ENCODE peak calls at places on chromosomes 6 and 20, in nine cellular contexts. W is PC-9, B is hepatocyte, O is endothelial cell of umbilical vein, I is left ventricle myocardium inferior, H is AG04450, X is IMR-90, K is spleen, T is right atrium auricular region. D is an unnamed sample.

GRCh38 chr6:149127212-149127611 is 190.3 kb upstream of the TAB2 start:
- DNase-seq in W (no peak), B (no peak), O (peak), I (no peak), H (peak), X (peak), K (no peak), T (no peak), D (no peak)

GRCh38 chr20:13095013-13095412 is 86.2 kb downstream of the SPTLC3 start:
- DNase-seq in W (no peak), B (no peak), O (no peak), I (no peak), H (no peak), X (no peak), K (no peak), T (no peak), D (no peak)

GRCh38 chr6:142612956-142613355 is 311.1 kb downstream of the ADGRG6 start:
- DNase-seq in W (no peak), B (no peak), O (no peak), I (no peak), H (no peak), X (no peak), K (no peak), T (no peak), D (no peak)

GRCh38 chr6:112251170-112251945 is 3.0 kb downstream of the LAMA4 start:
- DNase-seq in W (peak), B (no peak), O (peak), I (peak), H (no peak), X (peak), K (no peak), T (no peak), D (no peak)

GRCh38 chr20:6501061-6501460 is 266.4 kb upstream of the BMP2 start:
- DNase-seq in W (no peak), B (no peak), O (peak), I (no peak), H (peak), X (peak), K (no peak), T (no peak), D (no peak)

GRCh38 chr6:107666084-107666981 is 157.8 kb downstream of the SCML4 start:
- DNase-seq in W (peak), B (peak), O (no peak), I (no peak), H (no peak), X (peak), K (no peak), T (no peak), D (no peak)

GRCh38 chr20:32387262-32387661 is 29.1 kb downstream of the ASXL1 start:
- DNase-seq in W (no peak), B (no peak), O (no peak), I (no peak), H (no peak), X (peak), K (no peak), T (no peak), D (no peak)

GRCh38 chr20:63070771-63071540 is 64.2 kb upstream of the BHLHE23 start:
- DNase-seq in W (no peak), B (no peak), O (no peak), I (no peak), H (no peak), X (no peak), K (peak), T (no peak), D (no peak)

GRCh38 chr6:110828396-110828795 is 13.1 kb upstream of the CDK19 start:
- DNase-seq in W (peak), B (no peak), O (no peak), I (no peak), H (no peak), X (peak), K (no peak), T (no peak), D (no peak)

GRCh38 chr20:10523438-10523837 is 88.3 kb downstream of the SLX4IP start:
- DNase-seq in W (no peak), B (no peak), O (no peak), I (no peak), H (no peak), X (no peak), K (no peak), T (no peak), D (no peak)

GRCh38 chr20:64155258-64156135 is 8.8 kb upstream of the MYT1 start:
- DNase-seq in W (no peak), B (no peak), O (no peak), I (no peak), H (no peak), X (no peak), K (no peak), T (no peak), D (no peak)

GRCh38 chr6:1770435-1770843 is 160.7 kb downstream of the FOXC1 start:
- DNase-seq in W (no peak), B (no peak), O (no peak), I (no peak), H (no peak), X (peak), K (no peak), T (no peak), D (no peak)

GRCh38 chr6:109781001-109781400 is 89.9 kb downstream of the FIG4 start:
- DNase-seq in W (no peak), B (no peak), O (no peak), I (no peak), H (no peak), X (no peak), K (no peak), T (no peak), D (no peak)

GRCh38 chr20:61218886-61219480 is 33.1 kb upstream of the CDH4 start:
- DNase-seq in W (no peak), B (no peak), O (no peak), I (no peak), H (no peak), X (peak), K (no peak), T (no peak), D (no peak)

GRCh38 chr6:20333870-20334269 is 67.8 kb upstream of the E2F3 start:
- DNase-seq in W (no peak), B (no peak), O (no peak), I (no peak), H (no peak), X (no peak), K (no peak), T (no peak), D (no peak)

GRCh38 chr20:40563296-40563950 is 125.6 kb downstream of the MAFB start:
- DNase-seq in W (peak), B (peak), O (peak), I (no peak), H (no peak), X (no peak), K (no peak), T (no peak), D (no peak)

GRCh38 chr6:118565317-118565960 is 17.3 kb downstream of the PLN start:
- DNase-seq in W (peak), B (peak), O (no peak), I (no peak), H (no peak), X (peak), K (no peak), T (no peak), D (no peak)

GRCh38 chr6:89239338-89239737 is 22.2 kb upstream of the GABRR1 start:
- DNase-seq in W (no peak), B (no peak), O (peak), I (no peak), H (no peak), X (no peak), K (no peak), T (no peak), D (no peak)

GRCh38 chr6:80690611-80691090 is 584.2 kb downstream of the BCKDHB start:
- DNase-seq in W (no peak), B (no peak), O (no peak), I (no peak), H (peak), X (peak), K (no peak), T (no peak), D (no peak)

GRCh38 chr6:22081709-22082108 is 215.1 kb downstream of the PRL start:
- DNase-seq in W (no peak), B (no peak), O (no peak), I (no peak), H (no peak), X (no peak), K (no peak), T (no peak), D (no peak)

GRCh38 chr20:2402271-2402980 is 21.7 kb downstream of the TGM6 start:
- DNase-seq in W (no peak), B (peak), O (peak), I (no peak), H (no peak), X (peak), K (no peak), T (peak), D (no peak)

GRCh38 chr6:22980446-22980845 is 411.1 kb downstream of the HDGFL1 start:
- DNase-seq in W (peak), B (no peak), O (no peak), I (no peak), H (no peak), X (peak), K (no peak), T (no peak), D (no peak)

GRCh38 chr20:57000441-57000968 is 265.9 kb downstream of the BMP7 start:
- DNase-seq in W (no peak), B (no peak), O (no peak), I (no peak), H (no peak), X (no peak), K (no peak), T (no peak), D (no peak)

GRCh38 chr6:141041596-141042087 is 1091.1 kb upstream of the GJE1 start:
- DNase-seq in W (no peak), B (no peak), O (no peak), I (no peak), H (no peak), X (no peak), K (no peak), T (no peak), D (no peak)
- H3K4me3 ChIP-seq in W (no peak), B (no peak), O (no peak), I (no peak), H (no peak), X (no peak), K (no peak), T (no peak), D (no peak)

DNA sequence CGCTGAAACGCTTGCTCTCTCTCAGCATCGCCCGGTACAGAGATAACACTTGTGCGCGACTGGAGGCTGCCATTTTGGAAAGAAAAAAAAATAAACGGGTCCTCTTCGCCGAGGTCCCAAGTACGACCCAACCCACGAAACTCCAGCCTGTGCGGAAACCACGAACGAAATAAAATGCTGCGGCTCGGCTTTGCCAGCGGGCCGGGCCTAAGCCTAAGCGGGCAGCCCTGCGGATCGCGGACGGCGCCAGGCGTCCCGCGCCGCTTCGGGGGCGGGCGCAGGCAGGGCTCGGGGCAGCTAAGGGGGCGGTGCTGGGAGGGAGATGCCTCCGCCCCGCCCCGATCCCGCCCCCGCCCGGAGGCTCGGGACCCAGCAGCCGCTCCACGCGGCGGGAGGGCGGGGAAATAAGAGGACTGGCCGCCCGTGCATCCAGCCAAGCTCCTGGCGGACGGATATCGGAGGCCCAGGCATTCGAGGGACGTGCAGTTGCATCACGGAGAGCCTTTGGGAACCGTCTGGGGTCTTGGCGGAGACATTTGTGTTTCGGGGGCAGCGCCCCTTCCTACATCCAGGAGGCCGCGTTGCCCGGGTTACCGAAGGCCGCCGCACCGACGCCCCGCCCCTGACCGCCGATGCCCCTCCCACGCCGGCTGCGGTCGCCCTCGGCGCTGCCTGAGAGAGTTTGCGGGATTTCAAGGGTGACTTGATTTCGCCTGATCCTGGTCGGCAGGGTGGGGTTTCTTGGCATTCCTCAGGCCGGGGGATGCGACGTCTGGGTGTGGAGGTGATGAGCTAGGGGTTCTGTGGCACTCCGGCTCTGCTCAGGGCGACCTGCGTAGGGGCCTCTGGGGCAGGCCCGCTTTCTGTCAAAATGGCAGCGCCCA is at the start of the genes FARS2 and LYRM4:
- DNase-seq in W (peak), B (peak), O (peak), I (peak), H (peak), X (peak), K (peak), T (peak), D (peak)
- TF ChIP-seq CTCF in W (no peak), B (peak), O (peak), I (peak), H (peak), X (peak), K (peak), T (no peak), D (no peak)

DNA sequence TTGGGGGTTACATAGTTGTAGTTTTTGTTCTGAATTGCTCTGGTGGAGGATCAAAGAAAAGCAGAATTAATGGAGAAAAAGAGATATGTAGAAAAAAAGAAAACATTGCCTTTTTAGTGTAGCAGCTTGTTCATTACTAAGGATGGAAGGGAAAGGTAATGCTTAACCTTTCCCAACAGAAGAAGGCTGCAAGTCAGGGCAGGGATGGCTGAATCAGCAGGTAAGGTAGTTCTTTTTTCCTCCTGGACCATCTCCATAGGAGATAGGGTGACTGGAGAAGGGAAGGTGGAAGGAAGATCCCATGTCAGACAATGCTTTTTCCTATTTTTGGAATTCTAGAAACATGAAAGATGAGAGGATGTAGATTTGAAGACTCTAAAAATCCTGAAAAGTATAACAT is 79.4 kb upstream of the SUPT3H start:
- DNase-seq in W (no peak), B (no peak), O (no peak), I (no peak), H (no peak), X (no peak), K (no peak), T (no peak), D (no peak)
- H3K4me3 ChIP-seq in W (no peak), B (no peak), O (no peak), I (no peak), H (no peak), X (no peak), K (no peak), T (no peak), D (no peak)

GRCh38 chr20:38434770-38435554 is at the start of gene SNHG17:
- DNase-seq in W (peak), B (peak), O (peak), I (peak), H (peak), X (peak), K (peak), T (peak), D (peak)

GRCh38 chr20:38435555-38435939 is 419 bp upstream of the SNHG17 start:
- DNase-seq in W (no peak), B (no peak), O (no peak), I (no peak), H (no peak), X (peak), K (no peak), T (no peak), D (no peak)

GRCh38 chr20:38433304-38433972 is 1.7 kb downstream of the SNHG17 start:
- DNase-seq in W (no peak), B (no peak), O (no peak), I (no peak), H (no peak), X (no peak), K (no peak), T (no peak), D (no peak)

GRCh38 chr20:38432292-38432691 is 2.8 kb downstream of the SNHG17 start:
- DNase-seq in W (no peak), B (no peak), O (no peak), I (no peak), H (no peak), X (no peak), K (no peak), T (no peak), D (no peak)

DNA sequence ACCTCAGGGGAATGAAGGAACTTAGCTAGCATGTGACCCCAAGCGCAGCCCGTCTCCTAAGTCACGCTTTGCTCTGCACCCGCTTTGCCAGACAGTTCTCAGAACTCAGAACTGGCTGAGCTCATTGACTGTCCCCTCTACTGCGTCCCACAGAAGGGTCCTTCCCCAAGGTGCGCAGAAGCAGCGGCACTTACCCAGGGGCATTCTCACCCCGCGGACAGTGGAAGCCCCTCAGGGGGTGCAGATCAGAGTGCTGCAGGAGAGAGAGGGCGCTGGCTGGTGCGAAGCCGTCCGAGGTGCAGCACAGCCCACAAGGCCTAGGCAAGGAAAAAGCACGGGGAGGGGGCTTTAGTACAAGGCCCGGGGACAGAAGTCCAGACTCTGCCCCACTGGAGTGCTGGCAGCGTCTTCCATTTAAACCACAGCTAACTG is 802 bp downstream of the SNHG17 start:
- DNase-seq in W (peak), B (peak), O (peak), I (no peak), H (no peak), X (peak), K (peak), T (no peak), D (no peak)
- TF ChIP-seq CTCF in W (no peak), B (no peak), O (no peak), I (no peak), H (no peak), X (no peak), K (no peak), T (no peak), D (no peak)

GRCh38 chr6:128882991-128883571 is at the start of gene LAMA2:
- DNase-seq in W (peak), B (peak), O (peak), I (peak), H (peak), X (peak), K (peak), T (peak), D (peak)
- H3K4me3 ChIP-seq in W (no peak), B (peak), O (peak), I (peak), H (peak), X (peak), K (no peak), T (peak), D (peak)

GRCh38 chr6:139236105-139236504 is 55.7 kb downstream of the TXLNB start:
- DNase-seq in W (no peak), B (no peak), O (no peak), I (no peak), H (no peak), X (no peak), K (no peak), T (no peak), D (no peak)

GRCh38 chr6:139235666-139236065 is 56.1 kb downstream of the TXLNB start:
- DNase-seq in W (no peak), B (no peak), O (no peak), I (no peak), H (no peak), X (no peak), K (no peak), T (no peak), D (no peak)

GRCh38 chr6:139231206-139231605 is 60.6 kb downstream of the TXLNB start:
- DNase-seq in W (no peak), B (no peak), O (no peak), I (no peak), H (no peak), X (peak), K (no peak), T (no peak), D (no peak)

DNA sequence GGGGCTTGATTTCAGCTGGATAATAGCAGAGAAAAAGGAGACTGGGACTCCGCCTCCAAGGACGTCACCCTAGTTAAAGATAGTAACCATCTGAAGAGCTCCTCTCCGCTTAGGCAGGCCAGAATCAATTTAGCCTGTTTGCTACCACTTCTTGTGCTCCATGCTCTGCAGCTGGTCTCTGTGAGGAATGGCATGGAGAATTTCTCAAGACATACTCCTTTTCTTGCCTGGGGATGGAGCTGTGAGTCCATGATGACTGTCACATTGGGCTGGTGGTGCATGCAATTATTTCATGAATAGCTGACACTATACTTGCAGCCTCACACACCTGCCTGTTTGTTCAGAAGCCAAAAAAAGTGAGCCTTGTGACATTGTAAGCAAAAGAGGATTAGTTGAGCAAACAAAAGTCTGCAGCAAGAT is 61.4 kb downstream of the TXLNB start:
- DNase-seq in W (peak), B (peak), O (no peak), I (no peak), H (no peak), X (peak), K (no peak), T (no peak), D (no peak)
- TF ChIP-seq CTCF in W (peak), B (peak), O (no peak), I (peak), H (peak), X (peak), K (no peak), T (no peak), D (no peak)

DNA sequence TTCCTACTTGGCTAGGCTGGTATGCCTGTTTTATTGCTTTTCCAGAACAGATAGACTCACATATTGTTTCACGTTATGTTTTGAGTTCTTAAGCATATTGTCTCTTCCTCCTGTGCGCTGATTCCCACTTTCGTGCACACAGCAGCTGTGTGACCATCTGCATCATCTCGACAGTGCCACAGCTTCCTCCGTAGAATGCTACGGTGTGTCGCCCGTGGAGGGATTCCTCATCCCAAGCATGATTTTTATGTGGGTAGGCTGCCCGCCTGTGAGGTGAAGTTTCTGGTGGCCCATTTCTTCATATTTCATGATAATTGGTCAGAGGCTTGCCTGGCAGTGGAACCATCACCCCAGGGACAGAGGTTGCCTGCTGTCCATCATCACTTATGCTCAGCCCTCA is 31.8 kb downstream of the PLCB4 start:
- DNase-seq in W (no peak), B (no peak), O (no peak), I (no peak), H (no peak), X (no peak), K (no peak), T (no peak), D (no peak)
- H3K4me3 ChIP-seq in W (no peak), B (no peak), O (no peak), I (no peak), H (no peak), X (no peak), K (no peak), T (no peak), D (no peak)

GRCh38 chr20:33686008-33686983 is at the start of gene E2F1:
- DNase-seq in W (peak), B (peak), O (peak), I (peak), H (peak), X (peak), K (peak), T (peak), D (peak)
- TF ChIP-seq CTCF in W (peak), B (peak), O (peak), I (peak), H (peak), X (peak), K (peak), T (peak), D (no peak)

GRCh38 chr20:51402201-51402600 is 140.3 kb downstream of the NFATC2 start:
- DNase-seq in W (peak), B (no peak), O (no peak), I (no peak), H (peak), X (peak), K (peak), T (no peak), D (no peak)
- H3K4me3 ChIP-seq in W (no peak), B (no peak), O (no peak), I (no peak), H (no peak), X (no peak), K (no peak), T (no peak), D (no peak)

GRCh38 chr20:58372836-58373235 is 16.2 kb upstream of the VAPB start:
- DNase-seq in W (no peak), B (peak), O (no peak), I (no peak), H (no peak), X (no peak), K (no peak), T (no peak), D (no peak)
- TF ChIP-seq CTCF in W (no peak), B (no peak), O (no peak), I (no peak), H (no peak), X (no peak), K (no peak), T (no peak), D (no peak)

D was measured in coronary artery.